ENCODE peak calls at places on chromosomes 12 and 14, in eight cellular contexts. H is K562, X is right lobe of liver, E is colonic mucosa, N is MG63, L is IMR-90, K is tibial artery, F is lower lobe of right lung. G is an unnamed sample. For H3K36me3, the result is how much of the 10 kb centered on the place peaks cover.

GRCh38 chr12:71704920-71705319 is 19.0 kb downstream of the TMEM19 start:
- DNase-seq in H (no peak), X (no peak), E (no peak), N (no peak), L (no peak), K (no peak), F (no peak), G (no peak)

GRCh38 chr14:102046337-102047278 is 40.2 kb downstream of the HSP90AA1 start:
- DNase-seq in H (peak), X (peak), E (peak), N (no peak), L (peak), K (peak), F (peak), G (peak)

GRCh38 chr14:92503756-92504491 is 9.7 kb upstream of the RIN3 start:
- DNase-seq in H (no peak), X (peak), E (no peak), N (no peak), L (peak), K (no peak), F (no peak), G (no peak)

GRCh38 chr12:41514050-41514449 is 325.9 kb downstream of the PDZRN4 start:
- DNase-seq in H (no peak), X (no peak), E (no peak), N (no peak), L (no peak), K (no peak), F (no peak), G (no peak)

GRCh38 chr14:64572721-64573508 is 23.2 kb downstream of the PPP1R36 start:
- DNase-seq in H (no peak), X (no peak), E (no peak), N (no peak), L (peak), K (no peak), F (no peak), G (no peak)

GRCh38 chr14:32201816-32202467 is at the start of gene RNU6-7:
- DNase-seq in H (no peak), X (peak), E (peak), N (no peak), L (peak), K (no peak), F (peak), G (no peak)

GRCh38 chr12:62900686-62901272 is 34.2 kb downstream of the PPM1H start:
- DNase-seq in H (no peak), X (no peak), E (no peak), N (no peak), L (no peak), K (no peak), F (no peak), G (no peak)

GRCh38 chr14:39014460-39014859 is 88.6 kb downstream of the SEC23A start:
- DNase-seq in H (no peak), X (no peak), E (no peak), N (no peak), L (no peak), K (no peak), F (no peak), G (no peak)

GRCh38 chr14:73943083-73943482 is 6.8 kb downstream of the FAM161B start:
- DNase-seq in H (no peak), X (peak), E (peak), N (peak), L (peak), K (peak), F (no peak), G (no peak)

GRCh38 chr12:101480849-101481248 is 5.7 kb downstream of the SPIC start:
- DNase-seq in H (no peak), X (no peak), E (no peak), N (no peak), L (no peak), K (no peak), F (no peak), G (no peak)

GRCh38 chr12:82883396-82884360 is 197.0 kb downstream of the TMTC2 start:
- DNase-seq in H (no peak), X (no peak), E (no peak), N (no peak), L (no peak), K (no peak), F (no peak), G (no peak)

GRCh38 chr14:35242599-35243311 is 49.4 kb upstream of the PSMA6 start:
- DNase-seq in H (no peak), X (no peak), E (no peak), N (no peak), L (no peak), K (no peak), F (no peak), G (no peak)

GRCh38 chr14:61603736-61604135 is 91.6 kb upstream of the HIF1A start:
- DNase-seq in H (no peak), X (no peak), E (no peak), N (no peak), L (peak), K (no peak), F (no peak), G (no peak)

GRCh38 chr14:37246427-37246829 is 48.7 kb downstream of the MIPOL1 start:
- DNase-seq in H (peak), X (no peak), E (no peak), N (no peak), L (peak), K (no peak), F (no peak), G (no peak)

GRCh38 chr12:110819150-110819549 is 27.6 kb upstream of the CCDC63 start:
- DNase-seq in H (no peak), X (no peak), E (no peak), N (no peak), L (no peak), K (no peak), F (no peak), G (no peak)

DNA sequence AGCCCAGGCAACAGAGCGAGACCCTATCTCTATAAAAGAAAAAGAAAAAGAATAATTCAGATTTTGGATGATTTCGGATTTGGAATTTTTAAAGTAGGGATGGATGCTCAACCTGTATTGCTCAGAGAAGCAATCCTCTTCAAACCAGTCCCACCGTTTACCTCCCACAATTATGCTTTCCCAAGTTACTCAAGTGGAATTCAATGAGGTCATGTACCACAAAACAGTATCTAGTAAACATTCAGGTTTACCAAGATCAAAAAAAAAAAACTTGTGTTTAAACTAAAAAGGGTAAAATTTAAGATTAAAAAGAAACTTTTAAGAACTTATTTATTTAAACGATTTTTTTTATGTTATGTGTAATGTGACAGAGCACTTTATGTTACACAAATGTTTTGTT is 2.5 kb downstream of the KDM5A start:
- DNase-seq in H (no peak), X (no peak), E (no peak), N (no peak), L (peak), K (no peak), F (no peak), G (no peak)
- H3K4me3 ChIP-seq in H (peak), X (no peak), E (no peak), N (peak), L (no peak), K (peak), F (peak), G (no peak)

GRCh38 chr12:132056320-132056719 is 87.8 kb downstream of the DDX51 start:
- DNase-seq in H (no peak), X (no peak), E (no peak), N (no peak), L (no peak), K (no peak), F (no peak), G (no peak)

GRCh38 chr12:132055535-132056096 is 88.5 kb downstream of the DDX51 start:
- DNase-seq in H (no peak), X (no peak), E (no peak), N (no peak), L (no peak), K (no peak), F (no peak), G (no peak)

GRCh38 chr12:132056959-132057358 is 87.2 kb downstream of the DDX51 start:
- DNase-seq in H (no peak), X (no peak), E (no peak), N (no peak), L (no peak), K (no peak), F (no peak), G (no peak)

GRCh38 chr12:132053338-132054330 is 90.5 kb downstream of the DDX51 start:
- DNase-seq in H (no peak), X (no peak), E (no peak), N (no peak), L (no peak), K (no peak), F (no peak), G (no peak)

GRCh38 chr12:132054983-132055382 is 89.1 kb downstream of the DDX51 start:
- DNase-seq in H (no peak), X (no peak), E (no peak), N (no peak), L (no peak), K (no peak), F (no peak), G (no peak)
- H3K36me3 ChIP-seq in H (half or more), X (under half), E (under half), N (half or more), L (half or more), K (half or more), F (half or more), G (under half)

GRCh38 chr12:49335955-49336644 is 888 bp downstream of the C1QL4 start:
- DNase-seq in H (no peak), X (no peak), E (no peak), N (no peak), L (no peak), K (no peak), F (no peak), G (no peak)
- H3K4me3 ChIP-seq in H (peak), X (no peak), E (no peak), N (peak), L (no peak), K (no peak), F (peak), G (no peak)

DNA sequence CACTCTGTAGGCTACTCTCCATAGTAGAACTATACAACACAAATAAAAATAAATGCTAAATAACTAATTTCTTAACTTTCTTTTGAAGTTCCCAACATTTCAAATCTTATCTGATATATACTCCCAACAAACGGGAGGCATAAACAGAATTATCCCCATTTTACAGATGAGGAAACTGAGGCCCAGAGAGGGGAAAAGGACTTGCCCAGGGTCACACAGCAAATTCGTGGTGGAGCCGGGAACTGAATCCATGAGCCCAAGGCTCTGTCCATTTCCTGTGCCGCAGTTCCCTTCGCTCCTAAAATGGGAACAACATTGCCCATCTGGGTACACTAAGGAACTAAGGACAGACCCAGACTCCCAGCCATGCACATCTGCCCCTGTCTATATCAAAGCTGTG is 12.2 kb downstream of the ZNF384 start:
- DNase-seq in H (no peak), X (no peak), E (no peak), N (no peak), L (no peak), K (no peak), F (no peak), G (no peak)
- H3K36me3 ChIP-seq in H (half or more), X (half or more), E (under half), N (half or more), L (half or more), K (half or more), F (half or more), G (under half)

DNA sequence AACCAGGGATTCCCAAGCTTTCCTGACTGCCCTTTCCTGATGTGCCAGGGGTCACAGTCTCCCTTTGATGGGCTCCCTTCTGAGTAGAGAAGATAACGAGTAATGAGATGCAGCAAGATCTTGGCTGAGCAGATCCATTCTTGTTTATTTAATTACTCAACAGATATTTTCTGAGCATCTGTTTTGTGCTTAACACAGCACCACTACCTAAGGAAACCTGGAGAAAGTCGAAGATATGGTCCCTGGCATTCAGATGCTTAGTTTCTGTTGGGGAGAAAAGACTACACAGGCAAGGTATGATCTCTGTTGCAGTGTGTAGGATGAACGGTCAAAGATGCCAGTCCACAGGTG is 3.9 kb downstream of the AJUBA start:
- DNase-seq in H (peak), X (no peak), E (no peak), N (no peak), L (no peak), K (no peak), F (no peak), G (no peak)
- H3K4me3 ChIP-seq in H (no peak), X (no peak), E (no peak), N (no peak), L (no peak), K (no peak), F (peak), G (no peak)

GRCh38 chr12:125111403-125111802 is 46.2 kb downstream of the AACS start:
- DNase-seq in H (no peak), X (no peak), E (no peak), N (no peak), L (peak), K (no peak), F (no peak), G (no peak)

GRCh38 chr12:125110641-125111360 is 45.6 kb downstream of the AACS start:
- DNase-seq in H (no peak), X (no peak), E (peak), N (no peak), L (peak), K (no peak), F (no peak), G (no peak)

GRCh38 chr12:125113263-125113662 is 48.0 kb downstream of the AACS start:
- DNase-seq in H (no peak), X (no peak), E (no peak), N (no peak), L (no peak), K (no peak), F (no peak), G (no peak)

GRCh38 chr12:125113800-125114199 is 48.6 kb downstream of the AACS start:
- DNase-seq in H (no peak), X (no peak), E (no peak), N (no peak), L (no peak), K (no peak), F (no peak), G (no peak)

DNA sequence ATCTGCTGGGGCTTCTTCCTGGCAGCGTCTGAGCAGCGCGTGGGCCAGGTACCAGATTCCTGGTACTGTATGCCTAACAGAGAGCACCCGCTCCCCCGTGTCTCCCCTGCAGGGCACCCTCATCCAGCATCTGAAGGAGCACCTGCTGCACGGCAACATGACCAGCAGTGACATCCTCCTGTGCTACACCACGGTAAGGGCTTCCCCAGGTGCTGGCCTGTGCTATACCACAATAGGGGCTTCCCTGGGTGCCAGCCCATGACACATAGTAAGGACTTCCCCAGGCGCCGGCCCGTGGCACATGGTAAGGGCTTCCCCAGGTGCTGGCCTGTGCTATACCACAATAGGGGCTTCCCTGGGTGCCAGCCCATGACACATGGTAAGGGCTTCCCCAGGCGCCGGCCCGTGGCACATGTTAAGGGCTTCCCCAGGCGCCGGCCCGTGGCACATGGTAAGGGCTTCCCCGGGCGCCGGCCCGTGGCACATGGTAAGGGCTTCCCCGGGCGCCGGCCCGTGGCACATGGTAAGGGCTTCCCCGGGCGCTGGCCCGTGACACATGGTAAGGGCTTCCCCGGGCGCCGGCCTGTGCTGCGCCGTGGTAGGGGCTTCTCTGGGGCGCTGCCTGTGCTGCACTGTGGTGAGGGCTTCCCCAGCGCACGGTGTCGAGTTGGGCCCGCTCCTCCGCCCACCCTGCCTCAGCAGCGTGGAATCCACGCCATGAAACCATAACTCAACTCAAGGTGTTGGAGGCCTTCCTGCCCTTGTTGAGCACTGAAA is 49.3 kb downstream of the AACS start:
- DNase-seq in H (no peak), X (no peak), E (no peak), N (no peak), L (no peak), K (no peak), F (no peak), G (no peak)
- H3K36me3 ChIP-seq in H (under half), X (under half), E (under half), N (under half), L (under half), K (under half), F (under half), G (under half)

DNA sequence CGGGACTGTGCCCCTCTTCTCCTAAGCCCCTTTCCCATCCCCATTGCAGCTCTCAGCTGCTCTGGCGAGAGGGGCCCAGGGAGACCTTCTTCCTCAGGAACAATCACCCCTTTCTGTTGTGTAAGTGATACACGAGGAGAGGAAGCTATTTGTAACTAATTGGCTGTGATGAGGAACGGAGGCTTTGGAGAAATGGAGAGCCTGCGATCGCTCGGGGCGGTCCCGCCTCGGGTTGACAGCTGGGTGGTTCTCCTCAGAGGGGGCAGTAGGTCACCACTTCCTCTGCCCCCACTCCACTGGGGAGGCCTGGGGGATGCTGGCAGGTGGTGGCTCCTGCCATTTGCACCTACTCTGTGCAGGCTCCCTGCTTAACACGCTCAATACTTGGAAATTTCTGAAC is 6.7 kb upstream of the PGF start:
- DNase-seq in H (no peak), X (no peak), E (no peak), N (no peak), L (no peak), K (no peak), F (no peak), G (no peak)
- H3K4me3 ChIP-seq in H (no peak), X (no peak), E (no peak), N (no peak), L (no peak), K (no peak), F (no peak), G (no peak)

GRCh38 chr12:131986847-131987398 is 37.2 kb downstream of the EP400 start:
- DNase-seq in H (peak), X (no peak), E (no peak), N (no peak), L (no peak), K (no peak), F (no peak), G (no peak)

GRCh38 chr12:131986361-131986760 is 36.6 kb downstream of the EP400 start:
- DNase-seq in H (no peak), X (no peak), E (no peak), N (no peak), L (no peak), K (no peak), F (no peak), G (no peak)

GRCh38 chr12:131989021-131989420 is 39.3 kb downstream of the EP400 start:
- DNase-seq in H (no peak), X (no peak), E (no peak), N (no peak), L (no peak), K (no peak), F (no peak), G (no peak)

GRCh38 chr12:131987552-131987951 is 37.8 kb downstream of the EP400 start:
- DNase-seq in H (no peak), X (no peak), E (no peak), N (no peak), L (no peak), K (no peak), F (no peak), G (no peak)

GRCh38 chr12:131988054-131988796 is 38.5 kb downstream of the EP400 start:
- DNase-seq in H (no peak), X (no peak), E (no peak), N (no peak), L (no peak), K (no peak), F (no peak), G (no peak)
- H3K36me3 ChIP-seq in H (half or more), X (under half), E (under half), N (half or more), L (half or more), K (half or more), F (half or more), G (under half)

GRCh38 chr14:30558675-30559555 is at the start of gene G2E3:
- DNase-seq in H (peak), X (peak), E (peak), N (peak), L (peak), K (peak), F (peak), G (peak)
- H3K4me3 ChIP-seq in H (peak), X (peak), E (peak), N (peak), L (peak), K (peak), F (peak), G (peak)